ENCODE peak calls at places on chromosomes 5 and 9, in five cellular contexts. E, Z, G, D and C are unnamed samples.

GRCh38 chr9:27784999-27785713 is 211.9 kb upstream of the C9orf72 start:
- DNase-seq in E (no peak), Z (no peak), G (no peak), D (no peak), C (no peak)

GRCh38 chr9:81344366-81344765 is 345.0 kb downstream of the TLE1 start:
- DNase-seq in E (no peak), Z (no peak), G (no peak), D (no peak), C (no peak)

GRCh38 chr9:114884787-114885452 is 45.5 kb downstream of the TNFSF8 start:
- DNase-seq in E (no peak), Z (no peak), G (no peak), D (no peak), C (no peak)

GRCh38 chr5:96780626-96781025 is 27.1 kb downstream of the ERAP1 start:
- DNase-seq in E (no peak), Z (no peak), G (peak), D (no peak), C (no peak)

GRCh38 chr5:93578813-93579560 is 2.0 kb downstream of the NR2F1-AS1 start:
- DNase-seq in E (no peak), Z (no peak), G (peak), D (peak), C (peak)

GRCh38 chr5:173310861-173311515 is 17.2 kb downstream of the STC2 start:
- DNase-seq in E (no peak), Z (no peak), G (no peak), D (peak), C (peak)

GRCh38 chr9:133042676-133043075 is 11.9 kb downstream of the GTF3C5 start:
- DNase-seq in E (no peak), Z (no peak), G (no peak), D (no peak), C (no peak)

GRCh38 chr9:98374385-98375051 is 119.1 kb upstream of the TBC1D2 start:
- DNase-seq in E (no peak), Z (no peak), G (peak), D (no peak), C (no peak)

GRCh38 chr9:84669293-84670105 is at the start of gene NTRK2:
- DNase-seq in E (no peak), Z (no peak), G (peak), D (peak), C (peak)

GRCh38 chr9:123111977-123112869 is 78.8 kb downstream of the GPR21 start:
- DNase-seq in E (peak), Z (no peak), G (no peak), D (peak), C (peak)

GRCh38 chr9:123346826-123347225 is 9.2 kb upstream of the CRB2 start:
- DNase-seq in E (no peak), Z (no peak), G (no peak), D (no peak), C (no peak)

GRCh38 chr5:138716456-138716924 is 36.7 kb upstream of the CTNNA1 start:
- DNase-seq in E (no peak), Z (no peak), G (peak), D (no peak), C (no peak)

GRCh38 chr5:141657937-141658545 is 6.8 kb upstream of the FCHSD1 start:
- DNase-seq in E (no peak), Z (no peak), G (peak), D (no peak), C (no peak)